ENCODE peak calls at places on chromosomes 12 and 14, in nine cellular contexts. Q is stimulated activated CD8-positive, alpha-beta memory T cell treated with anti-CD3 and anti-CD28 coated beads, Interleukin-12 subunit alpha, Interleukin-12 subunit beta, amount 100 ng/mL, for 4 hours; K is pons; M is GF-D8; A is left colon; V is AG10803; L is OCI-M1; E is anterior cingulate cortex; N is CD4-positive, CD25-positive, alpha-beta regulatory T cell. F is an unnamed sample.

GRCh38 chr12:30740274-30740673 is 14.5 kb downstream of the CAPRIN2 start:
- DNase-seq in E (no peak), M (no peak), Q (no peak), N (no peak), K (no peak), L (no peak), V (no peak), A (no peak), F (no peak)

GRCh38 chr14:74249433-74250375 is 10.5 kb downstream of the VSX2 start:
- DNase-seq in V (no peak), N (no peak), L (no peak), Q (no peak), A (no peak), M (no peak), K (no peak), E (no peak), F (no peak)

GRCh38 chr14:82313889-82314288 is 780.2 kb upstream of the SEL1L start:
- DNase-seq in V (no peak), A (no peak), M (no peak), L (no peak), E (no peak), N (no peak), Q (no peak), K (peak; percentile 2), F (no peak)

GRCh38 chr12:51941011-51941561 is 10.4 kb upstream of the ACVR1B start:
- DNase-seq in L (no peak), M (no peak), K (no peak), E (no peak), V (peak; percentile 13), Q (no peak), A (no peak), N (no peak), F (no peak)

GRCh38 chr12:116161588-116161987 is 115.9 kb downstream of the MED13L start:
- DNase-seq in K (no peak), E (no peak), N (no peak), A (no peak), L (no peak), Q (no peak), M (no peak), V (no peak), F (no peak)

GRCh38 chr12:117072736-117073475 is 26.3 kb downstream of the TESC start:
- DNase-seq in N (no peak), E (no peak), M (no peak), Q (no peak), V (no peak), A (no peak), L (no peak), K (no peak), F (no peak)

GRCh38 chr12:97313471-97314190 is 149.0 kb upstream of the RMST start:
- DNase-seq in Q (no peak), M (no peak), V (no peak), E (no peak), K (no peak), N (no peak), L (peak; percentile 2), A (no peak), F (no peak)

GRCh38 chr12:75889214-75889613 is 142.4 kb downstream of the PHLDA1 start:
- DNase-seq in K (peak; percentile 82), V (no peak), L (no peak), Q (no peak), N (no peak), E (no peak), M (no peak), A (no peak), F (no peak)

GRCh38 chr12:118052324-118053070 is 8.5 kb downstream of the WSB2 start:
- DNase-seq in Q (no peak), M (peak; percentile 30), V (peak; percentile 97), E (no peak), N (no peak), A (peak; percentile 89), K (peak; percentile 76), L (no peak), F (peak; percentile 89)

GRCh38 chr14:77025744-77026165 is 2.8 kb downstream of the IRF2BPL start:
- DNase-seq in K (no peak), L (no peak), A (no peak), Q (no peak), N (no peak), M (no peak), E (no peak), V (no peak), F (no peak)

GRCh38 chr14:70808023-70808401 is 1.3 kb downstream of the MAP3K9 start:
- DNase-seq in L (no peak), A (peak; percentile 65), Q (peak; percentile 32), K (no peak), V (no peak), N (peak; percentile 53), M (no peak), E (no peak), F (peak; percentile 65)

GRCh38 chr12:96051756-96052155 is 16.4 kb upstream of the LTA4H start:
- DNase-seq in L (no peak), Q (no peak), N (no peak), E (no peak), V (no peak), M (no peak), K (no peak), A (no peak), F (no peak)

GRCh38 chr14:52268191-52269061 is 928 bp downstream of the PTGDR start:
- DNase-seq in N (no peak), M (no peak), K (no peak), V (peak; percentile 5), A (peak; percentile 30), Q (no peak), L (no peak), E (no peak), F (peak; percentile 40)

GRCh38 chr12:26936559-26937442 is 980 bp downstream of the INTS13 start:
- DNase-seq in E (no peak), L (peak; percentile 68), A (no peak), N (peak; percentile 21), M (peak; percentile 23), V (no peak), Q (no peak), K (peak; percentile 51), F (no peak)

GRCh38 chr12:29082522-29082921 is 66.6 kb upstream of the FAR2 start:
- DNase-seq in M (no peak), V (peak; percentile 22), A (no peak), Q (no peak), E (no peak), N (no peak), L (no peak), K (no peak), F (no peak)

GRCh38 chr12:98894412-98895085 is 249.5 kb downstream of the APAF1 start:
- DNase-seq in K (peak; percentile 60), A (no peak), Q (no peak), N (no peak), E (no peak), L (no peak), V (no peak), M (no peak), F (no peak)

GRCh38 chr12:120119395-120119973 is 2.9 kb upstream of the RAB35 start:
- DNase-seq in L (peak; percentile 43), K (no peak), E (no peak), V (peak; percentile 45), N (no peak), A (no peak), Q (no peak), M (no peak), F (no peak)

F was measured in colonic mucosa.